ENCODE peak calls at places on chromosomes 12 and 14, in five cellular contexts. O is T-helper 2 cell; M is pulmonary artery endothelial cell; N is stimulated activated CD8-positive, alpha-beta memory T cell treated with anti-CD3 and anti-CD28 coated beads, Interleukin-4, amount 100 ng/mL, for 24 hours; V is neural crest cell. K is an unnamed sample.

GRCh38 chr12:1855241-1855640 is 34.9 kb downstream of the LRTM2 start:
- DNase-seq in O (no peak), M (no peak), N (no peak), V (no peak), K (no peak)

GRCh38 chr12:49967777-49968250 is 4.9 kb upstream of the AQP6 start:
- DNase-seq in O (no peak), M (no peak), N (no peak), V (no peak), K (no peak)

GRCh38 chr14:36662543-36663403 is 1.1 kb downstream of the PAX9 start:
- DNase-seq in O (no peak), M (no peak), N (no peak), V (no peak), K (peak; percentile 17)

GRCh38 chr14:105889666-105890473 is 363.5 kb downstream of the TMEM121 start:
- DNase-seq in O (no peak), M (no peak), N (no peak), V (no peak), K (peak; percentile 4)

GRCh38 chr14:80403036-80403435 is 191.7 kb upstream of the DIO2 start:
- DNase-seq in O (no peak), M (no peak), N (no peak), V (no peak), K (no peak)

GRCh38 chr12:12519599-12519998 is 43.1 kb downstream of the DUSP16 start:
- DNase-seq in O (no peak), M (no peak), N (no peak), V (no peak), K (no peak)

GRCh38 chr12:87809916-87810315 is 219.3 kb downstream of the C12orf50 start:
- DNase-seq in O (no peak), M (no peak), N (no peak), V (no peak), K (no peak)

GRCh38 chr14:100623557-100623956 is 36.3 kb upstream of the BEGAIN start:
- DNase-seq in O (no peak), M (no peak), N (no peak), V (no peak), K (no peak)

GRCh38 chr14:64704145-64704742 is at the start of gene PLEKHG3:
- DNase-seq in O (peak; percentile 40), M (no peak), N (no peak), V (peak; percentile 74), K (peak; percentile 9)

GRCh38 chr14:60396718-60397343 is 89.0 kb downstream of the C14orf39 start:
- DNase-seq in O (no peak), M (no peak), N (no peak), V (no peak), K (no peak)

GRCh38 chr14:65170768-65171251 is 68.5 kb upstream of the MAX start:
- DNase-seq in O (no peak), M (peak; percentile 26), N (no peak), V (peak; percentile 50), K (no peak)

GRCh38 chr14:50064993-50065392 is 51.4 kb downstream of the VCPKMT start:
- DNase-seq in O (peak; percentile 62), M (no peak), N (no peak), V (no peak), K (no peak)